ENCODE peak calls at places on chromosome 14, in four cellular contexts. One of them, this sample, is unnamed.

GRCh38 chr14:90698379-90698869 is 117.8 kb downstream of the TTC7B start:
- DNase-seq in T follicular helper cell: no peak
- DNase-seq in cardiac muscle cell: peak
- DNase-seq in NCI-H82: peak
- DNase-seq in this sample: no peak

GRCh38 chr14:22510527-22511110 is 78.4 kb downstream of the DAD1 start:
- DNase-seq in T follicular helper cell: no peak
- DNase-seq in cardiac muscle cell: peak
- DNase-seq in NCI-H82: no peak
- DNase-seq in this sample: peak

GRCh38 chr14:88825078-88825458 is 617 bp downstream of the TTC8 start:
- DNase-seq in T follicular helper cell: no peak
- DNase-seq in cardiac muscle cell: peak
- DNase-seq in NCI-H82: peak
- DNase-seq in this sample: no peak

GRCh38 chr14:41146391-41146790 is 460.3 kb upstream of the LRFN5 start:
- DNase-seq in T follicular helper cell: no peak
- DNase-seq in cardiac muscle cell: no peak
- DNase-seq in NCI-H82: no peak
- DNase-seq in this sample: no peak

GRCh38 chr14:26966942-26967341 is 369.1 kb upstream of the NOVA1 start:
- DNase-seq in T follicular helper cell: no peak
- DNase-seq in cardiac muscle cell: peak
- DNase-seq in NCI-H82: no peak
- DNase-seq in this sample: no peak

GRCh38 chr14:95533391-95533821 is 1.4 kb upstream of the GLRX5 start:
- DNase-seq in T follicular helper cell: no peak
- DNase-seq in cardiac muscle cell: peak
- DNase-seq in NCI-H82: peak
- DNase-seq in this sample: no peak

GRCh38 chr14:37595809-37596595 is 573 bp downstream of the TTC6 start:
- DNase-seq in T follicular helper cell: peak
- DNase-seq in cardiac muscle cell: no peak
- DNase-seq in NCI-H82: peak
- DNase-seq in this sample: no peak

GRCh38 chr14:103052407-103052806 is 4.9 kb downstream of the CDC42BPB start:
- DNase-seq in T follicular helper cell: no peak
- DNase-seq in cardiac muscle cell: no peak
- DNase-seq in NCI-H82: no peak
- DNase-seq in this sample: no peak

GRCh38 chr14:102795060-102795925 is 18.0 kb downstream of the TRAF3 start:
- DNase-seq in T follicular helper cell: no peak
- DNase-seq in cardiac muscle cell: peak
- DNase-seq in NCI-H82: no peak
- DNase-seq in this sample: peak

GRCh38 chr14:34069854-34070582 is 119.1 kb upstream of the EGLN3 start:
- DNase-seq in T follicular helper cell: no peak
- DNase-seq in cardiac muscle cell: no peak
- DNase-seq in NCI-H82: peak
- DNase-seq in this sample: no peak

This sample was measured in AG09309.